ENCODE peak calls at places on chromosomes 1 and 21, in four cellular contexts. H is progenitor cell of endocrine pancreas, U is endothelial cell, B is uterus. T is an unnamed sample.

GRCh38 chr1:56258395-56258794 is 321.0 kb downstream of the PLPP3 start:
- DNase-seq in H (no peak), U (no peak), B (no peak), T (no peak)

GRCh38 chr1:54027848-54028247 is 9.9 kb upstream of the LDLRAD1 start:
- DNase-seq in H (no peak), U (no peak), B (no peak), T (no peak)

GRCh38 chr1:77538956-77539509 is 143.4 kb downstream of the ZZZ3 start:
- DNase-seq in H (no peak), U (no peak), B (peak), T (no peak)

GRCh38 chr1:207619833-207620572 is 24.9 kb upstream of the CR1L start:
- DNase-seq in H (no peak), U (peak), B (no peak), T (peak)

GRCh38 chr21:21101911-21102310 is 103.7 kb downstream of the NCAM2 start:
- DNase-seq in H (no peak), U (peak), B (no peak), T (no peak)

GRCh38 chr21:14989359-14989758 is 75.4 kb downstream of the NRIP1 start:
- DNase-seq in H (no peak), U (no peak), B (no peak), T (no peak)

GRCh38 chr1:166944186-166944967 is 31.0 kb downstream of the ILDR2 start:
- DNase-seq in H (no peak), U (no peak), B (no peak), T (no peak)

GRCh38 chr1:230280054-230280795 is 145.9 kb downstream of the PGBD5 start:
- DNase-seq in H (no peak), U (no peak), B (peak), T (no peak)

GRCh38 chr1:228259951-228260350 is 52.1 kb downstream of the OBSCN start:
- DNase-seq in H (no peak), U (no peak), B (no peak), T (no peak)

GRCh38 chr1:197958861-197959260 is 41.7 kb downstream of the LHX9 start:
- DNase-seq in H (no peak), U (no peak), B (no peak), T (no peak)

GRCh38 chr1:161487483-161487827 is 17.8 kb upstream of the FCGR2A start:
- DNase-seq in H (no peak), U (no peak), B (peak), T (no peak)

GRCh38 chr1:52632732-52633290 is at the start of gene SHISAL2A:
- DNase-seq in H (peak), U (peak), B (no peak), T (peak)

GRCh38 chr1:208079161-208079560 is 165.0 kb downstream of the PLXNA2 start:
- DNase-seq in H (no peak), U (no peak), B (no peak), T (no peak)

GRCh38 chr1:48182441-48182840 is 40.1 kb upstream of the SLC5A9 start:
- DNase-seq in H (no peak), U (no peak), B (no peak), T (no peak)

GRCh38 chr1:154807048-154807591 is 63.0 kb downstream of the KCNN3 start:
- DNase-seq in H (no peak), U (no peak), B (no peak), T (no peak)
- TF ChIP-seq CTCF in H (no peak), U (no peak), B (no peak), T (no peak)

GRCh38 chr1:22639286-22639685 is 2.9 kb downstream of the C1QA start:
- DNase-seq in H (no peak), U (peak), B (no peak), T (no peak)
- TF ChIP-seq CTCF in H (no peak), U (no peak), B (no peak), T (no peak)

DNA sequence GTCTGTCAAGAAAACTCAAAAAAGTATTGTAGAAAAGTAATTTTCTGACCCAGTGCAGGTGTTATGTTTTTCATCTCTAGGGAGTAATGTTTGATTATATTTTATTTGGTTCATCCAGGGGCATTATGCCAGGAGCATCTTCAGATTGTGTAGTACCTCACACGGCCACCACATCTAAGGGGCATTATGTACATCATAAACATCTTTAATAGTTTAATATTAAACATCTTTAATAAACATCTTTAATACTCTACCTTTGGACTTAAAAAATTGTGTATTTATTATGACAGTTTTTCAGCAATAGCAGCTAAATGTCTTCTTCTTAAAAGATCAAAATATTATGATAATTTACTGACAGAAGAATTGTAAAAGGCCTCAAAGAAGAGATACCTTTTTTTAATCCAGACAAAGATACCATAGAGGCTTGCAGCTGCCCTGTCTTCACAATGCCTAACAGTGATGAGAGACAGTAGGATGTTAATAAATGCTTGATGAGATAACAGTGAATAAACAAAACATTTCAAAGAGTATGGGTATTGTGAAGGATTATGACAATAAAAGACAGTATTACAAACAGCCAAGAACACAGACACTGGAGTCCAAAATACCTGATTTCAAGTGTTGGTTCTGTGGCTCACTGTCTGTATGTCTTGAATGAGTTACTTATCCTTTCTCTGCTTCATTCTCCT is 240.9 kb upstream of the ADGRL2 start:
- DNase-seq in H (no peak), U (no peak), B (no peak), T (no peak)
- TF ChIP-seq CTCF in H (peak), U (peak), B (no peak), T (no peak)

GRCh38 chr1:236021424-236022135 is 43.3 kb downstream of the NID1 start:
- DNase-seq in H (no peak), U (no peak), B (peak), T (no peak)
- TF ChIP-seq CTCF in H (no peak), U (no peak), B (no peak), T (no peak)

T was measured in activated B cell treated with CpG ODN at 0.5 μM for 24 hours.